ENCODE peak calls at places on chromosome 20, in nine cellular contexts. O is lung; J is MG63; T is CD4-positive, CD25-positive, alpha-beta regulatory T cell; X is IMR-90; F is left ventricle myocardium inferior; L is tibial artery; K is BJ; Q is vagina. U is an unnamed sample. For H3K36me3, the result is how much of the 10 kb centered on the place peaks cover.

GRCh38 chr20:23889775-23890187 is 10.2 kb upstream of the CST5 start:
- DNase-seq in O (peak), J (peak), T (peak), X (peak), F (peak), L (peak), K (no peak), Q (no peak), U (peak)

GRCh38 chr20:53369871-53370270 is 223.8 kb downstream of the ZNF217 start:
- DNase-seq in O (no peak), J (no peak), T (no peak), X (no peak), F (no peak), L (no peak), K (no peak), Q (no peak), U (no peak)

GRCh38 chr20:62980970-62981369 is 25.8 kb downstream of the BHLHE23 start:
- DNase-seq in O (no peak), J (peak), T (peak), X (no peak), F (no peak), L (no peak), K (no peak), Q (no peak), U (no peak)

GRCh38 chr20:54168961-54169862 is 4.6 kb downstream of the CYP24A1 start:
- DNase-seq in O (no peak), J (no peak), T (no peak), X (no peak), F (no peak), L (no peak), K (no peak), Q (no peak), U (no peak)

GRCh38 chr20:4283011-4283410 is 267.7 kb upstream of the RNF24 start:
- DNase-seq in O (no peak), J (no peak), T (no peak), X (no peak), F (no peak), L (no peak), K (no peak), Q (no peak), U (no peak)

GRCh38 chr20:11338506-11339306 is 579.0 kb upstream of the BTBD3 start:
- DNase-seq in O (no peak), J (no peak), T (no peak), X (peak), F (no peak), L (no peak), K (no peak), Q (no peak), U (no peak)

GRCh38 chr20:24497851-24498250 is 28.4 kb downstream of the SYNDIG1 start:
- DNase-seq in O (no peak), J (no peak), T (no peak), X (peak), F (no peak), L (no peak), K (no peak), Q (peak), U (no peak)

GRCh38 chr20:34150616-34151015 is 38.6 kb upstream of the EIF2S2 start:
- DNase-seq in O (no peak), J (no peak), T (no peak), X (no peak), F (no peak), L (no peak), K (no peak), Q (no peak), U (no peak)

GRCh38 chr20:17616480-17617211 is 46.8 kb downstream of the DSTN start:
- DNase-seq in O (peak), J (no peak), T (no peak), X (no peak), F (no peak), L (peak), K (no peak), Q (peak), U (peak)

GRCh38 chr20:33814238-33814712 is 3.1 kb downstream of the CHMP4B start:
- DNase-seq in O (no peak), J (no peak), T (peak), X (peak), F (no peak), L (no peak), K (no peak), Q (no peak), U (peak)

GRCh38 chr20:46368902-46369268 is 37.5 kb downstream of the ELMO2 start:
- DNase-seq in O (no peak), J (no peak), T (no peak), X (peak), F (no peak), L (no peak), K (no peak), Q (no peak), U (peak)

GRCh38 chr20:25676164-25676809 is 20.4 kb downstream of the ZNF337 start:
- DNase-seq in O (no peak), J (peak), T (no peak), X (peak), F (no peak), L (no peak), K (peak), Q (no peak), U (no peak)

GRCh38 chr20:33656783-33657703 is 5.1 kb upstream of the C20orf144 start:
- DNase-seq in O (no peak), J (no peak), T (no peak), X (no peak), F (peak), L (no peak), K (no peak), Q (no peak), U (peak)

GRCh38 chr20:7540018-7540417 is 400.2 kb downstream of the HAO1 start:
- DNase-seq in O (no peak), J (no peak), T (no peak), X (no peak), F (no peak), L (no peak), K (no peak), Q (no peak), U (no peak)

GRCh38 chr20:21183722-21184121 is 57.8 kb downstream of the KIZ start:
- DNase-seq in O (no peak), J (peak), T (no peak), X (peak), F (no peak), L (no peak), K (no peak), Q (no peak), U (peak)

GRCh38 chr20:48786916-48787676 is 40.7 kb downstream of the PREX1 start:
- DNase-seq in O (no peak), J (no peak), T (no peak), X (no peak), F (no peak), L (no peak), K (no peak), Q (no peak), U (no peak)

GRCh38 chr20:9087531-9088217 is 18.8 kb downstream of the PLCB4 start:
- DNase-seq in O (no peak), J (no peak), T (no peak), X (no peak), F (no peak), L (no peak), K (no peak), Q (no peak), U (no peak)

GRCh38 chr20:37245671-37246237 is 15.9 kb downstream of the GHRH start:
- DNase-seq in O (no peak), J (no peak), T (no peak), X (no peak), F (no peak), L (no peak), K (no peak), Q (no peak), U (no peak)

GRCh38 chr20:59817846-59818245 is 115.6 kb downstream of the SYCP2 start:
- DNase-seq in O (no peak), J (no peak), T (no peak), X (no peak), F (no peak), L (no peak), K (no peak), Q (no peak), U (no peak)

GRCh38 chr20:44496976-44497375 is 21.3 kb downstream of the TTPAL start:
- DNase-seq in O (no peak), J (peak), T (no peak), X (peak), F (no peak), L (no peak), K (peak), Q (no peak), U (peak)

GRCh38 chr20:46206025-46206424 is 87.9 kb downstream of the CD40 start:
- DNase-seq in O (peak), J (peak), T (no peak), X (peak), F (peak), L (peak), K (no peak), Q (no peak), U (peak)

GRCh38 chr20:63540417-63541186 is 3.4 kb upstream of the PTK6 start:
- DNase-seq in O (no peak), J (peak), T (no peak), X (peak), F (no peak), L (no peak), K (no peak), Q (no peak), U (no peak)

GRCh38 chr20:41119593-41120561 is 17.5 kb upstream of the PLCG1 start:
- DNase-seq in O (no peak), J (no peak), T (no peak), X (no peak), F (no peak), L (no peak), K (no peak), Q (no peak), U (no peak)

GRCh38 chr20:41116282-41116960 is 20.9 kb upstream of the PLCG1 start:
- DNase-seq in O (no peak), J (no peak), T (no peak), X (no peak), F (no peak), L (no peak), K (no peak), Q (no peak), U (no peak)

GRCh38 chr20:41123636-41124035 is 13.7 kb upstream of the PLCG1 start:
- DNase-seq in O (no peak), J (no peak), T (no peak), X (no peak), F (no peak), L (no peak), K (no peak), Q (no peak), U (no peak)

GRCh38 chr20:41121399-41121798 is 15.9 kb upstream of the PLCG1 start:
- DNase-seq in O (no peak), J (no peak), T (peak), X (no peak), F (no peak), L (no peak), K (no peak), Q (no peak), U (no peak)

DNA sequence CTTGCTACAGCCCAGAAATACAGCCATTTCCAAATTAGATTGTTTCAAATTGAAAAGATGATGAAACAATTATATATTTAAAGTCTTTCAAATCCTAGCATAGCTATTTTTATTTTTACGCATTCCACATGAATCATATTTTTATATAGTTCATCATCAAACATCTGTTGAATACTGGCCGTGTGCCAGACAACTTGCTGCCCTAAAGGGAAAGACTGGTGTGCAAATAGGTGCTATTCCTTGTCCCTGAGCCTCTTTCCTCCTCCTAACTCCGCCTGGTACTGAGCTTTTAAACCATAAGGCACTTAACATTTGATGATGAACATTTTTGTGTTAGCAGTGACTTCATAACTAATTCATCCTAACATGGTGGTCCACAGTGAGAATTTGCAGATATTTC is 18.7 kb upstream of the PLCG1 start:
- DNase-seq in O (no peak), J (no peak), T (no peak), X (peak), F (no peak), L (no peak), K (no peak), Q (no peak), U (no peak)
- H3K36me3 ChIP-seq in O (half or more), J (half or more), T (half or more), X (half or more), F (half or more), L (half or more), K (under half), Q (under half), U (half or more)

DNA sequence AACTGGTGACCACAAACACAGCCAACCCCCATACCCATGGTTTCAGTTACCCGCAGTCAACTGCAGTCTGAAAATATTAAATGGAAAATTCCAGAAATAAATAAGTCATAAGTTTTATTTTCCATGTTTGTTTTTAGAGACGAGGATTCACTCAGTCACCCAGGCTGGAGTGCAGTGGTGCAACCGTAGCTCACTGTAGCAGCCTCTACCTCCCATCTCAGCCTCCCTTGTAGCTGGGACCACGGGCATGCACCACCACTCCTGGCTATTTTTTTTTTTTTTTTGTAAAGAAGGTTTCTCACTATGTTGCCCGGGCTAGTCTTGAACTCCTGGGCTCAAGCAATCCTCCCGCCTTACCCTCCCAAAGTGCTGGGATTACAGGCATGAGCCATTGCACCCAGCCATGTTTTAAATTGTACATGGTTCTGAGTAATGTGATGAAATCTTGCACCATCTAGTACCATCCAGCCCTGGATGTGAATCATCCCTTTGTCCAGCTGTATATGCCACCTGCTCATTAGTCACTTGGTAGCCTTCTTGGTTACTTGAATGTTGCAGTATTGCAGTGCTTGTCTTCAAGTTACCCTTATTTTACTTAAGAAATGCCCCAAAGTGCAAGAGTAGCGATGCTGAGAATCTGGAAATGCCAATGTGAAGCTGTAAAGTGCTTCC is 14.5 kb downstream of the CSNK2A1 start:
- DNase-seq in O (no peak), J (peak), T (no peak), X (peak), F (no peak), L (no peak), K (peak), Q (no peak), U (peak)
- H3K36me3 ChIP-seq in O (under half), J (under half), T (under half), X (under half), F (under half), L (under half), K (under half), Q (under half), U (under half)

DNA sequence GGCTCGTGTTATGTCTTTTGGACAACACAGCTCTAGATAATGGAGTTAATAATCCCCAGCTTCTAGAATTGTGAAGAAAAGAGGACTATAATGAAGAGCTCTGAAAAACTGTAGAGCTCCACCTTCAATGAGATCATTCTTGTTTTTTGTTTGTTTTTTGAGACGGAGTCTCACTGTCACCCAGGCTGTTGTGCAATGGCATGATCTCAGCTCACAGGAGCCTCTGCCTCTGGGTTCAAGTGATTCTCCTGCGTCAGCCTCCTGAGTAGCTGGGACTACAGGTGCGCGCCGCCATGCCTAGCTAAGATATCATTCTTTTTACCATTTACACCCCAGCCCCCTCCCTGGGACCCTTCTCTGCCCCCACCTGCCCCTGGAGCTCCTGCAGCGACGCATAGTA is 36.6 kb downstream of the ERGIC3 start:
- DNase-seq in O (no peak), J (no peak), T (no peak), X (no peak), F (no peak), L (no peak), K (no peak), Q (no peak), U (peak)
- H3K36me3 ChIP-seq in O (under half), J (under half), T (under half), X (under half), F (under half), L (under half), K (under half), Q (under half), U (under half)

GRCh38 chr20:58433029-58433657 is 44.1 kb downstream of the VAPB start:
- DNase-seq in O (no peak), J (no peak), T (no peak), X (no peak), F (no peak), L (no peak), K (no peak), Q (no peak), U (no peak)
- H3K36me3 ChIP-seq in O (under half), J (half or more), T (under half), X (under half), F (under half), L (under half), K (under half), Q (under half), U (under half)

DNA sequence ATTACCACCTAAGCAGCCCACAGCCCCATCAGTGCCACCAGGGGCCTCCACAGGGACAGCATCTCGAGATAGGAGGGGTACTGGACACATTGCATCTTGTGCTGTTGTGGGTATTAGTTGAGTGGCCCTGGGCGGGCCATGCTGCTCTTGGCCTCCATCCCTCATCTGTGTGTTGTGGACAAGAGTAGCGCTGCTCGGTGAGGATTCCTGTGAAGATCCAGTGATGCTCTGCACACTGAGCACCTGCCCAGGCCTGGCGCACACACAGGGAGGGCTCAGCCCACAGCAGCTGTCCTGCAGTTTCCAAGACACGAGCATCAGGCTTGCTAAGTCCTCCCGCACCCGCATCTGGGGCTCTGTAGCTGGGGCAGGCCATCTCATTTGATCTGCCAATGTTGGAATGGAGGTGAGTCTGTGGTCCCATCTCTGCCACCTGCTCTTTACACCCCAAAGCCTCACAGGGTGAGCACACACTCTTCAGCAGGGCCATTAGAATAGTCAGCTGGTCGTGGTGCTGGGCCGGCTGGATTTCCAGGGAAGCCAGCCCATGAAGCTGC is 32.0 kb downstream of the SPATA2 start:
- DNase-seq in O (no peak), J (no peak), T (no peak), X (no peak), F (no peak), L (peak), K (no peak), Q (no peak), U (no peak)
- H3K36me3 ChIP-seq in O (under half), J (under half), T (half or more), X (under half), F (half or more), L (half or more), K (under half), Q (under half), U (under half)